ENCODE peak calls at places on chromosomes 2 and 18, in six cellular contexts. L is neural progenitor cell, I is ovary, K is heart left ventricle, C is fibroblast of lung, Q is mucosa of descending colon. Y is an unnamed sample.

GRCh38 chr18:55906533-55906932 is 318.5 kb upstream of the TCF4 start:
- DNase-seq in L (no peak), I (no peak), K (no peak), C (no peak), Q (no peak), Y (no peak)

GRCh38 chr2:225911019-225911418 is 511.5 kb downstream of the NYAP2 start:
- DNase-seq in L (no peak), I (no peak), K (no peak), C (peak; percentile 58), Q (no peak), Y (no peak)

GRCh38 chr2:161384864-161385263 is 31.2 kb upstream of the TBR1 start:
- DNase-seq in L (no peak), I (no peak), K (no peak), C (no peak), Q (no peak), Y (no peak)

GRCh38 chr18:79506191-79507075 is 110.7 kb downstream of the NFATC1 start:
- DNase-seq in L (peak; percentile 70), I (peak; percentile 30), K (peak; percentile 62), C (peak; percentile 62), Q (peak; percentile 56), Y (peak; percentile 41)

GRCh38 chr18:8910843-8911242 is 191.7 kb upstream of the NDUFV2 start:
- DNase-seq in L (no peak), I (no peak), K (no peak), C (no peak), Q (no peak), Y (no peak)

GRCh38 chr2:45664635-45665269 is 13.3 kb downstream of the PRKCE start:
- DNase-seq in L (no peak), I (no peak), K (no peak), C (no peak), Q (no peak), Y (no peak)

GRCh38 chr18:47254341-47254939 is 3.0 kb upstream of the SKOR2 start:
- DNase-seq in L (peak; percentile 94), I (no peak), K (no peak), C (peak; percentile 30), Q (no peak), Y (no peak)

GRCh38 chr18:48839819-48840490 is 110.8 kb downstream of the SMAD7 start:
- DNase-seq in L (no peak), I (peak; percentile 6), K (no peak), C (no peak), Q (peak; percentile 29), Y (no peak)

GRCh38 chr2:149768320-149768799 is 180.8 kb upstream of the MMADHC start:
- DNase-seq in L (no peak), I (no peak), K (no peak), C (peak; percentile 58), Q (no peak), Y (no peak)

GRCh38 chr18:3683483-3683882 is 233.5 kb downstream of the TGIF1 start:
- DNase-seq in L (no peak), I (no peak), K (no peak), C (no peak), Q (no peak), Y (no peak)

GRCh38 chr2:177283871-177284270 is 19.3 kb upstream of the NFE2L2 start:
- DNase-seq in L (no peak), I (no peak), K (no peak), C (no peak), Q (no peak), Y (no peak)
- H3K4me1 ChIP-seq in L (peaks cover 18% of the 10 kb centered on the region), I (peaks cover 22% of the 10 kb centered on the region), K (peaks cover 17% of the 10 kb centered on the region), C (no peaks in the 10 kb centered on the region), Q (no peaks in the 10 kb centered on the region), Y (peaks cover 20% of the 10 kb centered on the region)

GRCh38 chr2:69945447-69945846 is 16.0 kb downstream of the ASPRV1 start:
- DNase-seq in L (no peak), I (no peak), K (no peak), C (no peak), Q (no peak), Y (no peak)

GRCh38 chr2:69946351-69947077 is 14.9 kb downstream of the ASPRV1 start:
- DNase-seq in L (no peak), I (no peak), K (no peak), C (peak; percentile 68), Q (no peak), Y (no peak)

GRCh38 chr2:69945900-69946299 is 15.5 kb downstream of the ASPRV1 start:
- DNase-seq in L (no peak), I (no peak), K (no peak), C (no peak), Q (no peak), Y (no peak)

GRCh38 chr2:69948032-69948962 is 13.1 kb downstream of the ASPRV1 start:
- DNase-seq in L (peak; percentile 34), I (no peak), K (no peak), C (no peak), Q (no peak), Y (no peak)

GRCh38 chr2:69947078-69947801 is 14.2 kb downstream of the ASPRV1 start:
- DNase-seq in L (no peak), I (no peak), K (no peak), C (no peak), Q (no peak), Y (no peak)
- TF ChIP-seq CTCF in L (no peak), I (no peak), K (no peak), C (no peak), Q (no peak), Y (no peak)

GRCh38 chr2:233421091-233421816 is 67.0 kb downstream of the DGKD start:
- DNase-seq in L (no peak), I (no peak), K (no peak), C (no peak), Q (no peak), Y (no peak)
- H3K4me1 ChIP-seq in L (peaks cover 10% of the 10 kb centered on the region), I (peaks cover 19% of the 10 kb centered on the region), K (peaks cover 10% of the 10 kb centered on the region), C (peaks cover 10% of the 10 kb centered on the region), Q (peaks cover 68% of the 10 kb centered on the region), Y (no peaks in the 10 kb centered on the region)

GRCh38 chr2:85015653-85016360 is 44.8 kb downstream of the KCMF1 start:
- DNase-seq in L (no peak), I (no peak), K (no peak), C (no peak), Q (no peak), Y (no peak)
- TF ChIP-seq CTCF in L (peak; percentile 15), I (peak; percentile 21), K (peak; percentile 19), C (peak; percentile 33), Q (no peak), Y (no peak)

DNA sequence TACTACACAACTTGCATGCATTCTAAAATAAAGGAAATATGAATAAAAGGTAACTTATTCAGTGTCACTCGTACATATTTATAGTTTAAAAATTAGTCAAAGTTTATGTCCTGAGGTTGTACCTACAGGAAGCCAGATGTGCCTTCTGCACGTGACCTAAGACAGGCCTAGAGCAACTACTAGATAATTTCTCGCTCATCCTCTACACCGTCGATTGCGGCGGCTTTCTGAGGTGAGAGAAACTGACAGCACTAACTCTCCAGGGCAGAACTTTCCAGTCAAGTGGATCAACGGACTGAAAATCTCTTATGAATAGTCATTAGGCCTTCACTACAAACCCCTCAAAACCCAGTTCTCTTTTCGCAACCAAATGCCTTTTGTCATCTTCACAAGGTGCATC is 54.2 kb downstream of the ZEB2 start:
- DNase-seq in L (no peak), I (no peak), K (no peak), C (no peak), Q (no peak), Y (no peak)
- H3K4me1 ChIP-seq in L (peaks cover 56% of the 10 kb centered on the region), I (peaks cover 7% of the 10 kb centered on the region), K (peaks cover 21% of the 10 kb centered on the region), C (peaks cover 10% of the 10 kb centered on the region), Q (no peaks in the 10 kb centered on the region), Y (no peaks in the 10 kb centered on the region)

GRCh38 chr2:242060212-242060835 is 190.8 kb downstream of the RTP5 start:
- DNase-seq in L (no peak), I (no peak), K (no peak), C (peak; percentile 71), Q (no peak), Y (peak; percentile 42)

GRCh38 chr2:242056785-242057184 is 187.3 kb downstream of the RTP5 start:
- DNase-seq in L (no peak), I (no peak), K (no peak), C (no peak), Q (no peak), Y (no peak)

GRCh38 chr2:242057379-242058040 is 188.0 kb downstream of the RTP5 start:
- DNase-seq in L (no peak), I (no peak), K (no peak), C (no peak), Q (no peak), Y (no peak)

GRCh38 chr2:242058116-242058680 is 188.7 kb downstream of the RTP5 start:
- DNase-seq in L (no peak), I (no peak), K (no peak), C (no peak), Q (no peak), Y (no peak)

GRCh38 chr2:242059566-242059965 is 190.0 kb downstream of the RTP5 start:
- DNase-seq in L (no peak), I (no peak), K (no peak), C (no peak), Q (no peak), Y (no peak)
- TF ChIP-seq CTCF in L (no peak), I (no peak), K (no peak), C (no peak), Q (no peak), Y (no peak)

GRCh38 chr2:108621689-108622681 is 87.7 kb downstream of the LIMS1 start:
- DNase-seq in L (peak; percentile 35), I (no peak), K (no peak), C (no peak), Q (no peak), Y (no peak)
- H3K4me1 ChIP-seq in L (peaks cover 30% of the 10 kb centered on the region), I (peaks cover 15% of the 10 kb centered on the region), K (peaks cover 12% of the 10 kb centered on the region), C (peaks cover 4% of the 10 kb centered on the region), Q (peaks cover 7% of the 10 kb centered on the region), Y (no peaks in the 10 kb centered on the region)